ENCODE peak calls at places on chromosomes 11 and 22, in ten cellular contexts. One of them, this sample, is unnamed. For H3K4me1, the result is how much of the 10 kb centered on the place peaks cover.

GRCh38 chr22:39690901-39691620 is 120.5 kb downstream of the CACNA1I start:
- DNase-seq in SK-N-SH: peak
- DNase-seq in suprapubic skin: no peak
- DNase-seq in H1: no peak
- DNase-seq in K562: peak
- DNase-seq in GM12878: no peak
- DNase-seq in sigmoid colon: no peak
- DNase-seq in A549: no peak
- DNase-seq in transverse colon: no peak
- DNase-seq in stomach: no peak
- DNase-seq in this sample: no peak

GRCh38 chr11:95453616-95454118 is 222.7 kb upstream of the SESN3 start:
- DNase-seq in H1: no peak
- DNase-seq in transverse colon: no peak
- DNase-seq in stomach: peak
- DNase-seq in sigmoid colon: peak
- DNase-seq in suprapubic skin: no peak
- DNase-seq in GM12878: no peak
- DNase-seq in SK-N-SH: no peak
- DNase-seq in A549: no peak
- DNase-seq in K562: peak
- DNase-seq in this sample: peak

GRCh38 chr11:118687906-118688305 is 8.5 kb upstream of the TREH start:
- DNase-seq in A549: no peak
- DNase-seq in stomach: no peak
- DNase-seq in transverse colon: no peak
- DNase-seq in sigmoid colon: no peak
- DNase-seq in suprapubic skin: no peak
- DNase-seq in H1: no peak
- DNase-seq in GM12878: no peak
- DNase-seq in K562: no peak
- DNase-seq in SK-N-SH: no peak
- DNase-seq in this sample: no peak

GRCh38 chr22:27603823-27604190 is 197.7 kb downstream of the MN1 start:
- DNase-seq in K562: no peak
- DNase-seq in stomach: no peak
- DNase-seq in SK-N-SH: peak
- DNase-seq in H1: no peak
- DNase-seq in transverse colon: no peak
- DNase-seq in GM12878: no peak
- DNase-seq in A549: no peak
- DNase-seq in suprapubic skin: no peak
- DNase-seq in sigmoid colon: no peak
- DNase-seq in this sample: no peak

GRCh38 chr11:73426184-73426845 is 50.1 kb downstream of the RELT start:
- DNase-seq in suprapubic skin: no peak
- DNase-seq in A549: no peak
- DNase-seq in stomach: no peak
- DNase-seq in GM12878: no peak
- DNase-seq in sigmoid colon: no peak
- DNase-seq in K562: no peak
- DNase-seq in transverse colon: no peak
- DNase-seq in H1: no peak
- DNase-seq in SK-N-SH: no peak
- DNase-seq in this sample: no peak

GRCh38 chr11:2550606-2550970 is 105.8 kb downstream of the KCNQ1 start:
- DNase-seq in stomach: no peak
- DNase-seq in H1: no peak
- DNase-seq in SK-N-SH: no peak
- DNase-seq in suprapubic skin: peak
- DNase-seq in K562: no peak
- DNase-seq in GM12878: no peak
- DNase-seq in sigmoid colon: peak
- DNase-seq in A549: no peak
- DNase-seq in transverse colon: peak
- DNase-seq in this sample: no peak

GRCh38 chr11:96342971-96343711 is at the start of gene MAML2:
- DNase-seq in stomach: peak
- DNase-seq in K562: peak
- DNase-seq in GM12878: peak
- DNase-seq in H1: peak
- DNase-seq in A549: peak
- DNase-seq in SK-N-SH: peak
- DNase-seq in suprapubic skin: peak
- DNase-seq in transverse colon: peak
- DNase-seq in sigmoid colon: peak
- DNase-seq in this sample: peak

GRCh38 chr11:67022341-67022933 is 497 bp upstream of the SYT12 start:
- DNase-seq in SK-N-SH: peak
- DNase-seq in suprapubic skin: no peak
- DNase-seq in A549: no peak
- DNase-seq in GM12878: no peak
- DNase-seq in sigmoid colon: no peak
- DNase-seq in transverse colon: peak
- DNase-seq in K562: no peak
- DNase-seq in H1: no peak
- DNase-seq in stomach: peak
- DNase-seq in this sample: no peak

GRCh38 chr11:1920128-1920908 is 815 bp downstream of the TNNT3 start:
- DNase-seq in sigmoid colon: no peak
- DNase-seq in K562: no peak
- DNase-seq in H1: no peak
- DNase-seq in SK-N-SH: peak
- DNase-seq in transverse colon: no peak
- DNase-seq in A549: no peak
- DNase-seq in suprapubic skin: peak
- DNase-seq in stomach: no peak
- DNase-seq in GM12878: no peak
- DNase-seq in this sample: no peak

GRCh38 chr11:27861706-27862430 is 161.6 kb upstream of the BDNF start:
- DNase-seq in A549: no peak
- DNase-seq in stomach: no peak
- DNase-seq in sigmoid colon: no peak
- DNase-seq in H1: no peak
- DNase-seq in transverse colon: no peak
- DNase-seq in K562: no peak
- DNase-seq in suprapubic skin: no peak
- DNase-seq in GM12878: no peak
- DNase-seq in SK-N-SH: no peak
- DNase-seq in this sample: no peak

GRCh38 chr11:2259466-2259830 is 10.9 kb downstream of the ASCL2 start:
- DNase-seq in SK-N-SH: no peak
- DNase-seq in sigmoid colon: peak
- DNase-seq in K562: no peak
- DNase-seq in H1: no peak
- DNase-seq in suprapubic skin: peak
- DNase-seq in transverse colon: no peak
- DNase-seq in GM12878: no peak
- DNase-seq in A549: no peak
- DNase-seq in stomach: no peak
- DNase-seq in this sample: no peak

GRCh38 chr11:19441752-19442553 is 201.2 kb upstream of the E2F8 start:
- DNase-seq in K562: peak
- DNase-seq in transverse colon: no peak
- DNase-seq in sigmoid colon: no peak
- DNase-seq in GM12878: peak
- DNase-seq in H1: no peak
- DNase-seq in suprapubic skin: no peak
- DNase-seq in stomach: peak
- DNase-seq in SK-N-SH: peak
- DNase-seq in A549: peak
- DNase-seq in this sample: no peak

GRCh38 chr11:113477321-113477720 is 2.1 kb upstream of the DRD2 start:
- DNase-seq in K562: no peak
- DNase-seq in sigmoid colon: no peak
- DNase-seq in GM12878: no peak
- DNase-seq in SK-N-SH: peak
- DNase-seq in H1: peak
- DNase-seq in suprapubic skin: no peak
- DNase-seq in stomach: no peak
- DNase-seq in transverse colon: no peak
- DNase-seq in A549: no peak
- DNase-seq in this sample: no peak

GRCh38 chr22:49260681-49261580 is 566.7 kb downstream of the BRD1 start:
- DNase-seq in H1: no peak
- DNase-seq in GM12878: no peak
- DNase-seq in transverse colon: no peak
- DNase-seq in sigmoid colon: no peak
- DNase-seq in A549: no peak
- DNase-seq in stomach: peak
- DNase-seq in SK-N-SH: no peak
- DNase-seq in suprapubic skin: no peak
- DNase-seq in K562: no peak
- DNase-seq in this sample: no peak

GRCh38 chr11:29962243-29962642 is 54.6 kb downstream of the KCNA4 start:
- DNase-seq in stomach: no peak
- DNase-seq in sigmoid colon: no peak
- DNase-seq in A549: no peak
- DNase-seq in H1: peak
- DNase-seq in suprapubic skin: no peak
- DNase-seq in K562: no peak
- DNase-seq in GM12878: no peak
- DNase-seq in transverse colon: no peak
- DNase-seq in SK-N-SH: no peak
- DNase-seq in this sample: no peak

DNA sequence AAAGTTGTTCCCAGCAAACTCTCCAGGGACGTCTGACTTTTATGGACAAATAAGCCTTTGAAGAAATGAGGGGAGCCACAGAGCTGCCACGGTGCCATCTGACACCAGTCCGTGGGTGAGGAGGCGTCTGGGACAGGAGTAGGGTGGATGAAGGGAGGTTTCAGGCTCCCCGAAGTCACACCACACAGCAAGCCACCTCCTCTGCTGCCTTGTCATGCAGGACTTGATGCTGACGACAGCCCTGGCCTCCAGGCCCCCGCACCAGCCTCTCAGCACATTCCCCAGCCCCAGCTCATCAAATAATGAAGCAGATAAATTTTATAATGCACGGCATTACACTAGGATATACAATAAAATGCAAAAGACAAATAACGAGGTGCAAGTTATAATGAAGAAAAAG is 156.5 kb downstream of the CEP164 start:
- DNase-seq in SK-N-SH: no peak
- DNase-seq in K562: no peak
- DNase-seq in stomach: no peak
- DNase-seq in GM12878: no peak
- DNase-seq in sigmoid colon: no peak
- DNase-seq in suprapubic skin: no peak
- DNase-seq in A549: no peak
- DNase-seq in transverse colon: no peak
- DNase-seq in H1: no peak
- DNase-seq in this sample: no peak
- H3K4me1 ChIP-seq in SK-N-SH: under half
- H3K4me1 ChIP-seq in K562: under half
- H3K4me1 ChIP-seq in stomach: under half
- H3K4me1 ChIP-seq in GM12878: under half
- H3K4me1 ChIP-seq in sigmoid colon: under half
- H3K4me1 ChIP-seq in suprapubic skin: under half
- H3K4me1 ChIP-seq in A549: under half
- H3K4me1 ChIP-seq in transverse colon: under half
- H3K4me1 ChIP-seq in H1: under half
- H3K4me1 ChIP-seq in this sample: under half

GRCh38 chr11:120205596-120206161 is 5.2 kb upstream of the OAF start:
- DNase-seq in sigmoid colon: no peak
- DNase-seq in transverse colon: no peak
- DNase-seq in H1: no peak
- DNase-seq in stomach: no peak
- DNase-seq in suprapubic skin: no peak
- DNase-seq in GM12878: no peak
- DNase-seq in SK-N-SH: no peak
- DNase-seq in K562: no peak
- DNase-seq in A549: no peak
- DNase-seq in this sample: no peak

GRCh38 chr11:120209750-120210650 is 832 bp upstream of the OAF start:
- DNase-seq in K562: no peak
- DNase-seq in SK-N-SH: peak
- DNase-seq in stomach: no peak
- DNase-seq in A549: no peak
- DNase-seq in suprapubic skin: no peak
- DNase-seq in transverse colon: no peak
- DNase-seq in GM12878: no peak
- DNase-seq in sigmoid colon: no peak
- DNase-seq in H1: no peak
- DNase-seq in this sample: no peak

GRCh38 chr11:120208777-120209176 is 2.1 kb upstream of the OAF start:
- DNase-seq in A549: peak
- DNase-seq in K562: no peak
- DNase-seq in GM12878: no peak
- DNase-seq in stomach: no peak
- DNase-seq in sigmoid colon: peak
- DNase-seq in transverse colon: peak
- DNase-seq in SK-N-SH: no peak
- DNase-seq in suprapubic skin: peak
- DNase-seq in H1: no peak
- DNase-seq in this sample: no peak

GRCh38 chr11:120207517-120207916 is 3.3 kb upstream of the OAF start:
- DNase-seq in sigmoid colon: no peak
- DNase-seq in A549: no peak
- DNase-seq in stomach: no peak
- DNase-seq in GM12878: no peak
- DNase-seq in transverse colon: no peak
- DNase-seq in suprapubic skin: no peak
- DNase-seq in H1: no peak
- DNase-seq in SK-N-SH: no peak
- DNase-seq in K562: no peak
- DNase-seq in this sample: no peak

GRCh38 chr11:120208012-120208441 is 2.8 kb upstream of the OAF start:
- DNase-seq in K562: no peak
- DNase-seq in sigmoid colon: no peak
- DNase-seq in SK-N-SH: no peak
- DNase-seq in transverse colon: no peak
- DNase-seq in stomach: no peak
- DNase-seq in GM12878: no peak
- DNase-seq in suprapubic skin: no peak
- DNase-seq in A549: no peak
- DNase-seq in H1: no peak
- DNase-seq in this sample: no peak
- H3K4me3 ChIP-seq in K562: no peak
- H3K4me3 ChIP-seq in sigmoid colon: no peak
- H3K4me3 ChIP-seq in SK-N-SH: no peak
- H3K4me3 ChIP-seq in transverse colon: no peak
- H3K4me3 ChIP-seq in stomach: no peak
- H3K4me3 ChIP-seq in GM12878: no peak
- H3K4me3 ChIP-seq in suprapubic skin: no peak
- H3K4me3 ChIP-seq in A549: no peak
- H3K4me3 ChIP-seq in H1: no peak
- H3K4me3 ChIP-seq in this sample: no peak

GRCh38 chr22:24592846-24593809 is at the start of gene LRRC75B:
- DNase-seq in H1: peak
- DNase-seq in sigmoid colon: peak
- DNase-seq in GM12878: no peak
- DNase-seq in suprapubic skin: peak
- DNase-seq in SK-N-SH: peak
- DNase-seq in K562: peak
- DNase-seq in transverse colon: peak
- DNase-seq in stomach: peak
- DNase-seq in A549: peak
- DNase-seq in this sample: peak
- TF ChIP-seq EP300 in H1: no peak
- TF ChIP-seq EP300 in sigmoid colon: no peak
- TF ChIP-seq EP300 in GM12878: no peak
- TF ChIP-seq EP300 in suprapubic skin: no peak
- TF ChIP-seq EP300 in SK-N-SH: no peak
- TF ChIP-seq EP300 in K562: no peak
- TF ChIP-seq EP300 in transverse colon: no peak
- TF ChIP-seq EP300 in stomach: no peak
- TF ChIP-seq EP300 in A549: no peak
- TF ChIP-seq EP300 in this sample: peak

GRCh38 chr11:91194551-91194950 is 971.7 kb upstream of the CHORDC1 start:
- DNase-seq in suprapubic skin: no peak
- DNase-seq in stomach: no peak
- DNase-seq in SK-N-SH: no peak
- DNase-seq in A549: no peak
- DNase-seq in K562: no peak
- DNase-seq in sigmoid colon: no peak
- DNase-seq in transverse colon: no peak
- DNase-seq in GM12878: no peak
- DNase-seq in H1: no peak
- DNase-seq in this sample: no peak
- H3K4me1 ChIP-seq in suprapubic skin: under half
- H3K4me1 ChIP-seq in stomach: under half
- H3K4me1 ChIP-seq in SK-N-SH: under half
- H3K4me1 ChIP-seq in A549: under half
- H3K4me1 ChIP-seq in K562: under half
- H3K4me1 ChIP-seq in sigmoid colon: under half
- H3K4me1 ChIP-seq in transverse colon: under half
- H3K4me1 ChIP-seq in GM12878: under half
- H3K4me1 ChIP-seq in H1: under half
- H3K4me1 ChIP-seq in this sample: under half